ENCODE peak calls at places on chromosomes 3 and 15, in four cellular contexts. R is HepG2, D is A549, C is K562. P is an unnamed sample.
A peak's percentile ranks its signal among the peaks of the same experiment; 100 is the strongest.

GRCh38 chr15:68576253-68577236 is 2.2 kb upstream of the CORO2B start:
- DNase-seq in R (no peak), D (no peak), C (no peak), P (no peak)

GRCh38 chr3:65793495-65794200 is 245.1 kb downstream of the MAGI1 start:
- DNase-seq in D (no peak), R (no peak), C (no peak), P (no peak)

GRCh38 chr3:159825216-159825854 is 163.3 kb upstream of the IL12A start:
- DNase-seq in C (no peak), D (peak; percentile 43), R (no peak), P (no peak)

GRCh38 chr3:32261545-32261944 is 23.1 kb downstream of the CMTM8 start:
- DNase-seq in R (no peak), D (no peak), C (no peak), P (no peak)

GRCh38 chr3:48739955-48740823 is 23.2 kb upstream of the IP6K2 start:
- DNase-seq in R (peak; percentile 86), D (peak; percentile 82), C (peak; percentile 81), P (no peak)

GRCh38 chr3:145094355-145094941 is 1066.5 kb downstream of the PLOD2 start:
- DNase-seq in R (no peak), D (peak; percentile 25), C (no peak), P (no peak)

GRCh38 chr15:23538657-23539056 is 26.8 kb upstream of the MKRN3 start:
- DNase-seq in D (no peak), R (no peak), C (no peak), P (no peak)

GRCh38 chr15:43769584-43770228 is 7.1 kb downstream of the ELL3 start:
- DNase-seq in C (peak; percentile 64), R (peak; percentile 50), D (peak; percentile 39), P (no peak)

GRCh38 chr15:94829887-94830884 is 598.8 kb downstream of the MCTP2 start:
- DNase-seq in R (no peak), C (no peak), D (no peak), P (no peak)

GRCh38 chr3:65855370-65856100 is 183.2 kb downstream of the MAGI1 start:
- DNase-seq in D (no peak), R (peak; percentile 54), C (no peak), P (no peak)

GRCh38 chr3:169430687-169431404 is 232.7 kb downstream of the MECOM start:
- DNase-seq in R (no peak), C (no peak), D (peak; percentile 3), P (no peak)

GRCh38 chr3:172009736-172010254 is 29.6 kb upstream of the FNDC3B start:
- DNase-seq in R (no peak), C (no peak), D (no peak), P (no peak)

GRCh38 chr3:189272500-189273119 is 100.8 kb downstream of the TPRG1 start:
- DNase-seq in D (peak; percentile 47), R (no peak), C (no peak), P (no peak)

GRCh38 chr15:66862111-66862815 is 160.2 kb downstream of the SMAD6 start:
- DNase-seq in C (no peak), D (peak; percentile 40), R (no peak), P (no peak)

GRCh38 chr3:183503738-183504137 is 51.8 kb downstream of the KLHL6 start:
- DNase-seq in R (no peak), D (no peak), C (no peak), P (no peak)

GRCh38 chr15:63575312-63575711 is 21.9 kb upstream of the FBXL22 start:
- DNase-seq in R (no peak), D (no peak), C (no peak), P (no peak)

GRCh38 chr3:183698318-183698731 is 728 bp downstream of the YEATS2 start:
- DNase-seq in R (no peak), D (peak; percentile 6), C (peak; percentile 46), P (no peak)

GRCh38 chr3:37712918-37713819 is 148.5 kb upstream of the CTDSPL start:
- DNase-seq in R (no peak), C (no peak), D (no peak), P (no peak)

GRCh38 chr3:45632956-45633355 is 38.4 kb downstream of the LIMD1 start:
- DNase-seq in C (no peak), R (no peak), D (no peak), P (no peak)

GRCh38 chr3:71671176-71671845 is 53.9 kb downstream of the EIF4E3 start:
- DNase-seq in R (no peak), D (no peak), C (no peak), P (no peak)

GRCh38 chr15:100049483-100049882 is 292.3 kb downstream of the ADAMTS17 start:
- DNase-seq in R (no peak), D (no peak), C (no peak), P (no peak)

GRCh38 chr3:8371085-8371551 is 130.5 kb upstream of the LMCD1 start:
- DNase-seq in D (no peak), C (no peak), R (no peak), P (no peak)

GRCh38 chr15:74422723-74423442 is 10.9 kb downstream of the SEMA7A start:
- DNase-seq in D (peak; percentile 27), C (no peak), R (peak; percentile 82), P (no peak)

GRCh38 chr3:186413615-186414415 is 51.8 kb upstream of the DGKG start:
- DNase-seq in D (peak; percentile 4), R (no peak), C (no peak), P (peak; percentile 17)

GRCh38 chr15:51448592-51449494 is 107.4 kb downstream of the GLDN start:
- DNase-seq in D (no peak), C (no peak), R (no peak), P (no peak)

GRCh38 chr3:12442654-12443501 is 41.4 kb upstream of the TSEN2 start:
- DNase-seq in R (no peak), D (no peak), C (no peak), P (no peak)

GRCh38 chr15:67884514-67885225 is 44.8 kb upstream of the RNU6-1 start:
- DNase-seq in R (peak; percentile 89), C (peak; percentile 94), D (peak; percentile 91), P (no peak)

GRCh38 chr15:66169625-66170024 is 83.9 kb downstream of the MEGF11 start:
- DNase-seq in C (peak; percentile 25), R (no peak), D (no peak), P (no peak)

GRCh38 chr15:32721594-32721993 is 3.8 kb downstream of the GREM1 start:
- DNase-seq in R (no peak), D (no peak), C (no peak), P (no peak)

GRCh38 chr3:195900426-195901355 is 7.7 kb downstream of the TNK2 start:
- DNase-seq in C (no peak), R (peak; percentile 83), D (no peak), P (no peak)

GRCh38 chr15:66876423-66876730 is 174.3 kb downstream of the SMAD6 start:
- DNase-seq in R (no peak), C (peak; percentile 57), D (no peak), P (no peak)

GRCh38 chr3:157087398-157088132 is 72.4 kb downstream of the CCNL1 start:
- DNase-seq in D (peak; percentile 29), R (no peak), C (no peak), P (no peak)

GRCh38 chr15:63465104-63465503 is 39.3 kb upstream of the USP3 start:
- DNase-seq in D (no peak), C (no peak), R (no peak), P (no peak)

GRCh38 chr3:193914602-193915001 is 221.3 kb upstream of the HES1 start:
- DNase-seq in C (no peak), R (no peak), D (no peak), P (no peak)

GRCh38 chr3:188243124-188243795 is 89.3 kb downstream of the LPP start:
- DNase-seq in C (no peak), D (no peak), R (no peak), P (no peak)
- TF ChIP-seq POLR2AphosphoS2 in C (no peak), D (no peak), R (no peak), P (no peak)

GRCh38 chr3:124318014-124318413 is 326.1 kb upstream of the ROPN1 start:
- DNase-seq in C (no peak), D (no peak), R (no peak), P (no peak)

GRCh38 chr3:124313621-124314020 is 321.7 kb upstream of the ROPN1 start:
- DNase-seq in D (no peak), R (no peak), C (no peak), P (no peak)

GRCh38 chr3:124318650-124319049 is 326.7 kb upstream of the ROPN1 start:
- DNase-seq in R (no peak), D (no peak), C (no peak), P (no peak)

GRCh38 chr3:124316034-124316287 is 324.0 kb upstream of the ROPN1 start:
- DNase-seq in D (no peak), C (no peak), R (no peak), P (no peak)

DNA sequence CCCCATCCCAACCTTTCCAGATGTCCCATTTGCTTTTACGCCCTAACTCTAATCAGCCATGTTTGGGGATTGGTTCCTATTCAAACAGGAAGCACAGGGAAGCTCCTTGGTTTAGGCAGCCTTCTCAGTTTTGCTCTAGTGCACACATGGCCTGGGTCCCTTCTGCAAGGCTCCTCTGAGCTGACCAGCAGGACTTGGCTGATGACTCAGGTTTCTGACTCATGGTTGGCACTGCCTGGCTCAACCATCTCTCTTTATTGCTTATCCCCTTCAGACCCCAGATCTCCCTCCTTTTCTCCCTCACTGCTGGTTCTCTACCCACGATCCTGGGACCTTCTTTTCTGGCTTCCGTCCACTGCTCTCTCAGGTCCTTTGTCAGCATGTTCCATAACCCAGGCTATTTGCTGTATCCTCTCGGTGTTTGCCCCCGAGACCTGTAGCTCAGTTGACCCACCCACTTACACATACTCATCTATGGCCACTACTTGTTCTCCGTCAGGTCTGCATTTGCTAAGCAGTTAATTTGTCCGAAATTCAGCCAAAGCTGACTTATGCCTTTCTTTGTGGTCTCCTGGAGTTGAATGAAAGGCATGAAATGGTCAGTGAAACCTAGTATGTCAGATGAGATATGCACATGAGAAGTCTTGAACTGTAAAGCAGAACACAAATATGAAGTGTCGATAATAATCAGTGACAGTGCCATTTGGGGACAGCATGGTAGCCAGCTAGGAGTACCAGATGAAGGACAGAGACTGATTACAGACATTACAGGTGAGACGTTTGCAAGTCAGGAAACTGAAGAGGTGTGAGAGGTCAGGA is 323.5 kb upstream of the ROPN1 start:
- DNase-seq in C (no peak), R (no peak), D (peak; percentile 25), P (no peak)
- TF ChIP-seq POLR2AphosphoS2 in C (no peak), R (no peak), D (no peak), P (no peak)

GRCh38 chr3:112531358-112531781 is 30.4 kb downstream of the ATG3 start:
- DNase-seq in C (peak; percentile 7), D (peak; percentile 38), R (peak; percentile 3), P (no peak)
- TF ChIP-seq POLR2AphosphoS2 in C (no peak), D (no peak), R (no peak), P (no peak)

GRCh38 chr3:128845695-128846491 is 33.5 kb upstream of the ACAD9 start:
- DNase-seq in R (peak; percentile 60), C (peak; percentile 85), D (peak; percentile 53), P (peak; percentile 7)

GRCh38 chr3:128844502-128844901 is 34.9 kb upstream of the ACAD9 start:
- DNase-seq in D (no peak), R (no peak), C (no peak), P (no peak)

GRCh38 chr3:128847631-128848370 is 31.6 kb upstream of the ACAD9 start:
- DNase-seq in D (no peak), R (no peak), C (no peak), P (no peak)

GRCh38 chr3:128846501-128846900 is 32.9 kb upstream of the ACAD9 start:
- DNase-seq in C (no peak), R (no peak), D (no peak), P (no peak)

DNA sequence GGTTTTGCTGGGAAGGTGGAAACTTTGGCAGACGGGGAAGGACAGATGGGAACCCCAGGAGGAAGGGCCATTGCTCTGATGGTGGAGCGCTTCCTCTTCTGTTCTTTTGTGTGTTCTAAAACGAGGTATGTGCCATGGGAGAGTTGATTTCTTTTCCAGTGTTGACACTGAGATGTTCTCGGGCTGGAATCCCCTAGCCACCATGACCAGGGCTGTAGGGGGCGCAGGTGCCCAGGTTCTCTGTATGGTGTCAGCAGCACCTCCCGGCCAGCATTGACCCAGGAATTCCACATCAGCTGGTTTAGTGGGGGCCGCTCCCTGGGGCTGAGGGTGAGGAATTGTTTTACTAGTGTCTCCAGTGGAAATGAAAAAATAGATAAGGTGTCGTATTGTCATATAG is 34.3 kb upstream of the ACAD9 start:
- DNase-seq in R (peak; percentile 25), C (peak; percentile 17), D (no peak), P (no peak)
- TF ChIP-seq POLR2AphosphoS2 in R (no peak), C (no peak), D (no peak), P (no peak)

P was measured in GM12878.